ENCODE peak calls at places on chromosomes 4 and X, in four cellular contexts. X is HepG2, M is WTC11, R is GM12878. C is an unnamed sample.

GRCh38 chr4:170080496-170080895 is 9.3 kb downstream of the AADAT start:
- DNase-seq in R (no peak), X (no peak), M (no peak), C (no peak)

GRCh38 chrX:97039363-97040029 is 155.8 kb downstream of the RPA4 start:
- DNase-seq in R (peak), M (no peak), X (no peak), C (no peak)

GRCh38 chrX:87067795-87068194 is 449.8 kb upstream of the KLHL4 start:
- DNase-seq in X (no peak), R (no peak), M (no peak), C (no peak)

GRCh38 chr4:102693266-102693850 is 67.4 kb downstream of the MANBA start:
- DNase-seq in R (no peak), M (no peak), X (no peak), C (no peak)

GRCh38 chr4:150960818-150961217 is 54.3 kb downstream of the LRBA start:
- DNase-seq in X (peak), M (peak), R (no peak), C (peak)

GRCh38 chr4:1192091-1192492 is 19.7 kb upstream of the SPON2 start:
- DNase-seq in X (no peak), R (no peak), M (no peak), C (peak)

GRCh38 chrX:131792356-131792749 is 230.7 kb upstream of the STK26 start:
- DNase-seq in X (no peak), R (peak), M (no peak), C (no peak)

GRCh38 chr4:41977709-41978108 is 3.8 kb upstream of the DCAF4L1 start:
- DNase-seq in M (no peak), R (no peak), X (no peak), C (no peak)

GRCh38 chr4:186820371-186820990 is 96.8 kb upstream of the FAT1 start:
- DNase-seq in X (no peak), M (no peak), R (no peak), C (no peak)

GRCh38 chrX:112800901-112801775 is 39.5 kb downstream of the AMOT start:
- DNase-seq in X (no peak), M (no peak), R (no peak), C (no peak)

GRCh38 chr4:178306565-178306964 is 864.3 kb upstream of the AGA start:
- DNase-seq in R (no peak), M (no peak), X (no peak), C (no peak)

GRCh38 chr4:92060333-92060732 is 243.4 kb upstream of the GRID2 start:
- DNase-seq in R (no peak), M (peak), X (no peak), C (no peak)

GRCh38 chrX:74890676-74891430 is 34.4 kb downstream of the NEXMIF start:
- DNase-seq in X (peak), R (peak), M (no peak), C (no peak)

GRCh38 chr4:176380352-176381157 is 60.8 kb downstream of the SPCS3 start:
- DNase-seq in X (no peak), R (no peak), M (no peak), C (no peak)

GRCh38 chr4:176377705-176378302 is 58.0 kb downstream of the SPCS3 start:
- DNase-seq in M (no peak), X (no peak), R (no peak), C (peak)

DNA sequence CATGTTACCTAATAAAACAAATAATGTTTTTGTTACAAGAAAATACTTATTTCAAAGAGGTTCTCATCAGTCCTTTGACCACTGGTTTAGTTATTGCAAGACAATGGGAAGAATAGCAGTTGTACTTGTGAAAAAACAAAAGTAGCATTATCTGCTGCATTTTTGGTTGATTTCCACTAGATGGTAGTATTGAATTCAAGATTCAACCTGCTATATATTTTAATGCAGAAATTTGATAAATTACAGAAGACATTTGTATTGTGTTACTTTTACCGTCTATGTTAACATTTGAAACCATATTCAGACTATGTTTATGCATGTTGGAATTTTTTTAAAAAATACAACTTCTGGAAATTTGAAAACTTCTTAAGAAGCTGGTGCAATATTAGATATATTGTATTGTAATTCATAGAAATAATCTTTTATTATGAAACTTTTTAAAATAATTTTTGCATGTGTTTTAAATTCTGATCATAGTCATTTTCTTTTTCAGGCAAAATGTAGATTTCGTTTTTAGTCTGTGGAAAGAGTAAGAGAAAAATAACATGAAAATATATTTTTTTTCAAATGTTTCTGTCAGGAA is 56.4 kb downstream of the SPCS3 start:
- DNase-seq in X (no peak), R (no peak), M (no peak), C (no peak)
- TF ChIP-seq NR2C2 in X (no peak), R (no peak), M (no peak), C (no peak)

DNA sequence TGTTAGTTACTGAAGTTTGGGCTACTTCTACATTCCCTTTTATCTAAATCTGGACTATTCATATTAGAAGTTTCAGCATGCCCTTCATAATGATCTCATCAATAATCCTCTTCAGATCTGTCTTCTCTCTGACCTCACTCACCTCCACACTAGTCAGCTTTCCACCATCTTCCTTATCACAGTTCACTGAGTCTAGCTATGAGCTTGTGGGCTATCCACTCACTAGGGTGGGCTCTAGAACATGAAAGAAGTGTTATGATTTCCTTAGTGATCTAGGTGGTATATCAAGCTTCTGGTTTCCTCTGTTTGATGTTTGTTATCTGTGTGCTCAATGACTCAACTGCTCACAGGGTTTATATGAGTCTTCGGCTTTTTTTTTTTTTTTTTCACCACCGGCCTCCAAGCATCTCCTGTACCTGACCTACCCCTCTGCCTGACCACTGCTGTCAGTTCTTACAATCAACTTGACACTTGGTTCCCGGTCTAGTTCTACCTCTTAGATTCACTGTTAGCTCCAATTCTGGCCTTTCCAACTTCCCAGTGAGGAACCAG is 103.1 kb downstream of the PAPSS1 start:
- DNase-seq in R (no peak), X (peak), M (no peak), C (no peak)
- TF ChIP-seq NR2C2 in R (no peak), X (no peak), M (no peak), C (no peak)

GRCh38 chr4:3671571-3672464 is 94.4 kb upstream of the ADRA2C start:
- DNase-seq in M (no peak), R (no peak), X (peak), C (no peak)

GRCh38 chr4:3672465-3672831 is 93.7 kb upstream of the ADRA2C start:
- DNase-seq in M (no peak), R (no peak), X (no peak), C (no peak)

GRCh38 chr4:3673716-3674478 is 92.3 kb upstream of the ADRA2C start:
- DNase-seq in X (no peak), R (no peak), M (peak), C (no peak)

GRCh38 chr4:3674479-3674851 is 91.7 kb upstream of the ADRA2C start:
- DNase-seq in X (no peak), R (no peak), M (peak), C (no peak)

DNA sequence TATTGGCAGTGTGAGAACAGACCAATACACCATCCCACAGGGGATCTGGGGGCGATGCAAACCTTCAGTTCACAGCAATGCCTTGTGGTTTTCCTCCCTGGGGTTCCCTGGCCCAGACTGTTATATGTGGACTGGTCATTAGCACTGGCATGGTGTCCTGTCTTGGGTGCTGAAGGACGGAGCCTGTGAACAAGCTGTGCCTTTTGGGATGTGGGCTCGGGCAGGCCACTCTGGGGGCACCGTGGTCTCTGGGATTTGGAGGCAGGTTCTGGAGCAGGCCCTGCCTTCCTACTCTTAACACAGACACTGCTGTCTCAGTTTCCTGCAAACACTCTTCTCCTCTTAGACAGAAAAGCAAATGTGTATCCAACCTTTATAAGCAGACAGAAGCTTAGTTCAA is 93.0 kb upstream of the ADRA2C start:
- DNase-seq in X (no peak), M (no peak), R (no peak), C (no peak)
- TF ChIP-seq NR2C2 in X (no peak), M (no peak), R (no peak), C (no peak)

GRCh38 chr4:26136615-26137014 is 184.2 kb upstream of the RBPJ start:
- DNase-seq in R (no peak), X (no peak), M (no peak), C (no peak)

GRCh38 chr4:26141101-26141830 is 179.5 kb upstream of the RBPJ start:
- DNase-seq in R (no peak), X (no peak), M (no peak), C (no peak)

GRCh38 chr4:26139310-26139924 is 181.4 kb upstream of the RBPJ start:
- DNase-seq in M (peak), R (no peak), X (no peak), C (no peak)

GRCh38 chr4:26141916-26142638 is 178.7 kb upstream of the RBPJ start:
- DNase-seq in R (no peak), X (no peak), M (no peak), C (no peak)

DNA sequence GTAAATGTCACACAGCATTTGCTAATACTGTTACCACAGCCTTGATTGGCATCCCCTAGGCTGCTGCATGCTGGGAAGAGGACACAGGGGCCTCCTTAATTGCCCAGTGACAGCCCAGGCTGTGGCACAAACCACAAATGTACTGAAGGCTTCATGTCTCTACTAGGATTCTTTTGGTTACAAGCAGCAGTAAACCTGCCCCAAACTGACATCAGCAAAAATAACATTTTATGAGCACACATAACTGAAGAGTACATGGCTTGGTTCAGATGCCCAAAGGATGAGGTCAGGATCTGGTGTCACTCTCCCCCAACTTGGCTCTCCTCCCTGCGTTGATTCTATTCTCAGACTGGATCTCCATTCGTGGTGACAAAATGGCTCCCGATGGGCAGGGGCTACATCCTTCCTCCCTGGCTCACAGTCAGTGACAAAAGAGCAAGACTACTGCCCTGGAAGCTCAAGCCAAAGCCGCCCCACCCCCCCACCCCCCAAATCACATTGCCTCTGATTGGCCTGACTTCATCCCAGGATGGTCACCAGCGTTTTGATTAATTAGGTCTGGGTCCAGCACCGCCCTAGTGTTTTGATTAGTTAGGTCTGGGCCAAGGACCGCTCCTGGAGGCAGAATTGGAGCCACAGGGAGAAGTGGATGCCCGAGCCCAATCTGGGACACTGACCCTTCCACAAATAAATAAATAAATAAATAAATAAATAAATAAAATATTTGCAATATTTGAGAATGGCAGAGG is 180.5 kb upstream of the RBPJ start:
- DNase-seq in M (no peak), X (no peak), R (no peak), C (no peak)
- TF ChIP-seq NR2C2 in M (no peak), X (no peak), R (no peak), C (no peak)

GRCh38 chrX:111337067-111337466 is 66.8 kb upstream of the CAPN6 start:
- DNase-seq in R (no peak), M (no peak), X (no peak), C (no peak)
- TF ChIP-seq NR2C2 in R (no peak), M (no peak), X (no peak), C (no peak)

GRCh38 chr4:185217390-185217985 is 8.1 kb downstream of the SNX25 start:
- DNase-seq in M (no peak), R (no peak), X (no peak), C (no peak)

GRCh38 chr4:185221491-185221890 is 12.1 kb downstream of the SNX25 start:
- DNase-seq in M (no peak), R (no peak), X (no peak), C (no peak)

GRCh38 chr4:185221912-185222311 is 12.5 kb downstream of the SNX25 start:
- DNase-seq in X (no peak), R (no peak), M (no peak), C (no peak)

GRCh38 chr4:185218312-185218711 is 8.9 kb downstream of the SNX25 start:
- DNase-seq in M (no peak), X (no peak), R (no peak), C (no peak)

DNA sequence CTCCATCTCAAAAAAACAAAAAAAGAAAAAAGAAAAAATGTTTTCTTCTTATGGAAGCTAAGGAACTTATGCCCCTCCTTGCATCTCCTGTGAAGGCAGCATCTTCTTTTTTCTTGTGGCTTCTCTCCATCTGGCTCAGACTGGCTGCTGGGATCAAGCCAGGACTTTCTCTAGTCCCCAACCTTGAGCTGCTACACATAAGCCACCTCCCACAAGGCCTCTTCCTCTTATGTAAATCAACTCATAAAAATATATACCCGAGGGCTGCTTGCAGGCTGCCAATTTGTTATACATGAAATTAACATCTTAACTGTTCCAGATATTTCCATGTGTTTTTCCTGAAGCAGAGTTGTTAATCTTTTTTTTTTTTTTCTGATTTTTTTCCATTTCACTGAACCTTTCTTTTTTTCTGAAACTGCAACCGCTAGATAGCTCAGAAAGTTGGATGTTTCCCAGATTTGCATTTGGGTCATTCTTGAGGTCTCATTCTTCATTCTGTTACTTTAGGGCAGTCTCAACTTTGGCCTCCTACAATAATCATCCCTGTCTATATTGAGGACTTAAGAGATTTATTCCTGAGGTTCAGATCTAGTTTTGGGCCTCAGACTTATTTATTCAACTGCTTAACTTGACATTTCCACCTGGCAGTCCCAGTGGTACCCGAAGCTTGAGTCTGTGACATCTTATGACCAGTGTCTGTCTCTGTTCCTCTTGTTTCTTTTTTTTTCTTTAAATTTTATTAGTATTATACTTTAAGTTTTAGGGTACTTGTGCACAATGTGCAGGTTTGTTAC is 10.3 kb downstream of the SNX25 start:
- DNase-seq in X (no peak), M (no peak), R (no peak), C (no peak)
- TF ChIP-seq NR2C2 in X (no peak), M (no peak), R (no peak), C (no peak)

GRCh38 chr4:163976588-163976987 is 482.1 kb downstream of the TMA16 start:
- DNase-seq in M (no peak), X (no peak), R (no peak), C (no peak)
- TF ChIP-seq NR2C2 in M (no peak), X (no peak), R (no peak), C (no peak)

DNA sequence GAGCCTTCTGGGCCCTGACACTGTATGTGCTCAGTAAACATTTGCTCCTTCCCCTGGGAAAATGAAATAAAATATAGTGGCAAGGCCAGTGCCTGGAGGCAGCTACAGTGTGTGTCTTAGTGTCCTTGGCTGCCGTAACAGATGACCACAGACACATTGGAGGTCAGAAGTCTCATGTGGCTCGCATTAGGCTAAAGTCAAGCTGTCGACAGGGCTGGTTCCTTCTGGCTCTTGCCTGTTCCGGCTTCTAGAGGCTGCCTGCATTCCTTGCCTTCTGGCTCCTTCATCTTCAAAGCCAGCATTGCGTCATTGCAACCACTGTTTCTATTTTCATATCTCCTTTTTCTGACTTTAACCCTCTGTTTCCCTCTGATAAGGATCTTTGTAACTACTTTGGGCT is 83.6 kb upstream of the STX18 start:
- DNase-seq in M (no peak), R (no peak), X (no peak), C (no peak)
- TF ChIP-seq NR2C2 in M (no peak), R (no peak), X (no peak), C (no peak)

DNA sequence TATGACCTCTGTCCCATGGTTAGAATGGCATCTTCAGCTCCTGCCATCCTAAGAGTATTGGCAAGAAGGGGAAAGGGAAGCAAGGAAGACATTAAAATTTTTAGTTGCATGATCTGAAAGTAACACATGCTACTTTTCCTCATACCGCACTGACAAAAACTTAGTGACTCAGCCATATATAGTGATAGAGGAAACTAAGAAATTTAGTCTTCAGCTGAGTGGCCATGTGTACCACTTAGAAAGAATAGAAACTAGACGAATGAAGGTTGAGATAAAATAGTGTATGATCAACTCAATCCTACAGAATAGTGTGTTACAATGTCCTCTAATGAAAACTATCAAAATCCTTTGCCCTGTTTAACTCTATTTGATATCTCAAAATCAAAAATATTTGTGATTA is 164.1 kb downstream of the PPP3CA start:
- DNase-seq in M (no peak), X (no peak), R (no peak), C (no peak)
- TF ChIP-seq NR2C2 in M (no peak), X (no peak), R (no peak), C (no peak)

C was measured in K562.